ENCODE peak calls at places on chromosomes 16 and 17, in four cellular contexts. M, A, I and D are unnamed samples.

GRCh38 chr17:81037026-81037782 is 2.3 kb downstream of the BAIAP2 start:
- DNase-seq in M (no peak), I (no peak), A (no peak), D (no peak)

GRCh38 chr17:73068322-73069153 is 23.9 kb downstream of the SLC39A11 start:
- DNase-seq in M (no peak), I (no peak), A (peak), D (peak)

GRCh38 chr17:258906-259305 is 77.5 kb upstream of the DOC2B start:
- DNase-seq in I (no peak), A (no peak), M (no peak), D (no peak)

GRCh38 chr16:72482695-72483094 is 310.7 kb upstream of the PMFBP1 start:
- DNase-seq in A (no peak), M (peak), I (no peak), D (no peak)

GRCh38 chr17:4881761-4882555 is 17.4 kb upstream of the C17orf107 start:
- DNase-seq in A (peak), M (peak), I (no peak), D (peak)

GRCh38 chr17:63405741-63406261 is 40.3 kb downstream of the CYB561 start:
- DNase-seq in A (peak), I (no peak), M (peak), D (peak)

GRCh38 chr16:56753410-56753809 is 23.5 kb downstream of the NUP93 start:
- DNase-seq in I (no peak), M (no peak), A (peak), D (no peak)

GRCh38 chr16:68085259-68086071 is at the start of gene NFATC3:
- DNase-seq in I (peak), M (peak), A (peak), D (peak)

GRCh38 chr16:77938913-77939312 is 83.4 kb upstream of the CLEC3A start:
- DNase-seq in M (no peak), A (no peak), I (no peak), D (no peak)

GRCh38 chr17:1012823-1013728 is 16.1 kb downstream of the TIMM22 start:
- DNase-seq in M (no peak), A (no peak), I (no peak), D (no peak)

GRCh38 chr16:50102046-50102756 is 36.4 kb downstream of the HEATR3 start:
- DNase-seq in A (peak), I (no peak), M (peak), D (peak)

GRCh38 chr16:89119161-89119621 is 25.5 kb downstream of the ACSF3 start:
- DNase-seq in A (no peak), M (no peak), I (no peak), D (no peak)

GRCh38 chr16:21117567-21117966 is 33.1 kb downstream of the DNAH3 start:
- DNase-seq in A (no peak), M (no peak), I (no peak), D (no peak)

GRCh38 chr16:82530883-82531282 is 95.9 kb upstream of the CDH13 start:
- DNase-seq in I (no peak), M (no peak), A (no peak), D (no peak)

GRCh38 chr17:17205368-17206148 is 575 bp downstream of the PLD6 start:
- DNase-seq in M (peak), A (peak), I (peak), D (no peak)

GRCh38 chr17:45051060-45051719 is at the start of gene DCAKD:
- DNase-seq in A (peak), I (peak), M (peak), D (peak)

GRCh38 chr17:61621317-61621716 is 30.3 kb upstream of the NACA2 start:
- DNase-seq in M (no peak), I (no peak), A (no peak), D (no peak)

GRCh38 chr17:46097497-46097896 is 95.7 kb downstream of the KANSL1 start:
- DNase-seq in I (no peak), A (peak), M (no peak), D (peak)

GRCh38 chr16:68444058-68444657 is 4.2 kb downstream of the SMPD3 start:
- DNase-seq in M (peak), I (no peak), A (peak), D (peak)

GRCh38 chr16:66503030-66503429 is 46.9 kb downstream of the TK2 start:
- DNase-seq in A (no peak), M (no peak), I (peak), D (no peak)

GRCh38 chr17:28221751-28222414 is 97.1 kb upstream of the TMEM97 start:
- DNase-seq in I (no peak), A (peak), M (no peak), D (no peak)

GRCh38 chr17:7483238-7484066 is 714 bp upstream of the POLR2A start:
- DNase-seq in I (peak), A (peak), M (peak), D (peak)

GRCh38 chr17:43907425-43907981 is at the start of gene MPP2:
- DNase-seq in M (peak), A (peak), I (peak), D (peak)

GRCh38 chr16:14150796-14151195 is 79.7 kb downstream of the MRTFB start:
- DNase-seq in I (no peak), M (no peak), A (no peak), D (peak)

GRCh38 chr17:69743091-69743490 is 328.6 kb downstream of the MAP2K6 start:
- DNase-seq in M (no peak), A (peak), I (no peak), D (no peak)

GRCh38 chr17:37239690-37240344 is 136.0 kb upstream of the C17orf78 start:
- DNase-seq in I (no peak), M (peak), A (peak), D (peak)

GRCh38 chr16:89618114-89618999 is 4.9 kb downstream of the DPEP1 start:
- DNase-seq in M (no peak), A (no peak), I (no peak), D (no peak)

GRCh38 chr17:7183433-7184090 is 4.4 kb upstream of the ASGR1 start:
- DNase-seq in M (no peak), I (no peak), A (no peak), D (no peak)

GRCh38 chr17:1186923-1187771 is 7.4 kb upstream of the ABR start:
- DNase-seq in M (peak), I (peak), A (peak), D (peak)

GRCh38 chr16:90041896-90042473 is 22.7 kb upstream of the DBNDD1 start:
- DNase-seq in I (no peak), M (no peak), A (no peak), D (no peak)

GRCh38 chr16:27721548-27722265 is 171.8 kb downstream of the KATNIP start:
- DNase-seq in M (no peak), I (peak), A (peak), D (peak)

GRCh38 chr16:84844049-84844350 is 24.2 kb downstream of the CRISPLD2 start:
- DNase-seq in M (no peak), A (no peak), I (no peak), D (no peak)

GRCh38 chr16:51562896-51563295 is 411.8 kb upstream of the SALL1 start:
- DNase-seq in M (no peak), A (no peak), I (no peak), D (no peak)

GRCh38 chr17:9959377-9959981 is 54.4 kb upstream of the RCVRN start:
- DNase-seq in M (peak), I (no peak), A (peak), D (peak)

GRCh38 chr16:81669473-81670350 is 109.4 kb upstream of the PLCG2 start:
- DNase-seq in A (no peak), M (no peak), I (no peak), D (no peak)

GRCh38 chr16:30397776-30398659 is 2.8 kb downstream of the ZNF48 start:
- DNase-seq in M (no peak), I (no peak), A (no peak), D (no peak)
- H3K4me3 ChIP-seq in M (no peak), I (no peak), A (no peak), D (no peak)

DNA sequence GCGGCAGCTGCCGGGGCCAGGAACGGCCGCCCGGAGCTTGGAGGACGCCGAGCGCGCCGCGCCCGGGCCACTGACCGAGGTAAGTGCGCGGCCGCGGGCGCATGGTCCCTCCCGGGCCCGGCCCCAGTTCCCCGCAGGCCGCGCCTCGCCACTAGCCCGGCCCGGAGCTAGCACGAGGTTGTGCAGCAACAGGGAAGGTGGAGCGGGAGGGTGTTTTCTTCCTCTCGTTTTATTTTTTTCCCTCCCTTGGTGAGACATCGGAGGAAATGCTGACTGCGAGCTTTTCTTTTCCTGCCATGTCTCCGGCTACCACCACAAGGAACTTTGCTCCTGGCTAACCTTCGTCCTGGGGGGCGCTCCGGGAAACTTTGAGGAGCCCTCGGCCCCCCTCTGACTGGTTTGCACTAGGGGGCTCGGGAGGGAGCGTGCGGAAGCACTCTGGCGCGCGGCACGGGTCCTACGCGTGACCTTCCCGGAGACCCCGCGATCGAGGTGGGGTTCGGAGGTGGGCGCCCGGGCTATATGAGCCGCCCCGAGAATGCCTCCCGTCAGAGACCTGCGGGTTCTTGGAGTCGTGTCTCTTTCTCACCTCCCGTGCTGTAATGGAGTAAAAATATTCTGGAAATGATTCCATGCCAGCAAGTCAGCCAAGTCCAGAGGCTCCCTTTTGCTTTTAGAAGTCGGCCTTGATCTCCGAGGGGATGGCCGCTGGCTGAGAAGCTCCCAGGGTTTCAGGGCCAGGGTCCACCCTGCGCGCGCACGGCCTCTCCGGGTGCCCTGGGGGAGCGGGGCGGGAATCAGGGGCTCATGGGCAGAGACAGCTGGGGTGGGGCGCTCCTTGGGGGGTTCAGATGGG is 906 bp downstream of the KCNJ12 start:
- DNase-seq in I (no peak), M (no peak), A (peak), D (peak)
- TF ChIP-seq CTCF in I (no peak), M (no peak), A (no peak), D (no peak)

DNA sequence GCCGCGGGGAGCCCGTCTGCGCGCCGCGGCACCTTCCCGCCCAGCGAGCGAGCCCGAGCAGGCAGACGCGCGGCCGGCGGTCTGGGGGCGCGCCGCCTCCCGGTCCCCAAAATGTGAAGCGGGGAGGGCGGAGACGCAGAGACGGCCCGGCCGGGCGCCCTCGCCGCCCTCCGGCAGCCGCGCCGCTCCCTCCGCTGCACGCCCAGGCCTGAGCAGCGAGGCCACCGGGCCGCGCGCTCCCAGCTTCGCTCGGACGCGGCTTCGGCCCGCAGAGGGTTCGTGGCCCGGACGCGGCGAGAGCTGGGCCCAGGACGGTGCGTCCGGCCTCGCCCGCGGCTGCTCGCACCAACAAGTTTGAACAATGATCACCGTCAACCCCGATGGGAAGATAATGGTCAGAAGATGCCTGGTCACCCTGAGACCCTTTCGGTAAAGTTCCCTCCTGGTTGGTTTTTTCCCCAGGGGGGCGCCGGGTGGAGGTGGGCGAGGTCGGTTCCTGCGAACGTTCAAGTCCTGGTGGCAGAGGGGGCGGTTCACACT is 535 bp downstream of the MGAT5B start:
- DNase-seq in I (no peak), M (no peak), A (no peak), D (no peak)
- H3K4me3 ChIP-seq in I (peak), M (no peak), A (peak), D (peak)

GRCh38 chr16:86457621-86458456 is 52.5 kb upstream of the FOXF1 start:
- DNase-seq in M (no peak), I (no peak), A (peak), D (peak)
- TF ChIP-seq CTCF in M (no peak), I (no peak), A (no peak), D (no peak)

GRCh38 chr16:1991135-1991551 is 1.4 kb downstream of the SYNGR3 start:
- DNase-seq in A (no peak), M (peak), I (no peak), D (no peak)
- H3K4me3 ChIP-seq in A (no peak), M (peak), I (peak), D (no peak)

DNA sequence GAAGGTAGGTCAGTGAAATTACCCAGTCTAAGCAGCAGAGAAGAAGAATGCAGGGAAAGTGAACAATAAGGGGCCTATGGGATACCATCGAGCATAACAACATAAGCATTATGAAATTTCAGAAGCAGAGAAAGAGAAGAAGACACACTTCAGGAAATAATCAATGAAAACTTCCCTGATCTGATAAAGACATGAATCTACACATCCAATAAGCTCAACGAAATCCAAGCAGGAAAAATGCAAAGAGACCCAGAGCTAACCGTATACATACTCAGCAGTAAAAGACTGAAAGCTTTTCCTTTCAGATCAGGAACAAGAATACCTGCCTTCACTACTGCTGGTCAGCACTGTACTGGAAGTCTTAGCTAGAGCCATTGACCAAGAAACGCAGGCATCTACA is 38.6 kb downstream of the WDR45B start:
- DNase-seq in I (no peak), M (no peak), A (no peak), D (no peak)
- TF ChIP-seq CTCF in I (no peak), M (no peak), A (no peak), D (no peak)